ENCODE peak calls at places on chromosomes 5 and 9, in four cellular contexts. G is K562, T is HepG2, L is GM12878. C is an unnamed sample.

GRCh38 chr9:2621678-2622360 is at the start of gene VLDLR:
- DNase-seq in T (no peak), L (no peak), G (peak), C (peak)

GRCh38 chr5:81006955-81007636 is 46.9 kb downstream of the RASGRF2 start:
- DNase-seq in G (no peak), T (no peak), L (no peak), C (no peak)

GRCh38 chr9:37574241-37574721 is 1.9 kb downstream of the FBXO10 start:
- DNase-seq in T (no peak), G (no peak), L (no peak), C (peak)

GRCh38 chr9:686381-686813 is 155.1 kb upstream of the DMRT1 start:
- DNase-seq in G (no peak), L (no peak), T (no peak), C (no peak)

GRCh38 chr9:130120832-130121231 is 51.4 kb upstream of the NCS1 start:
- DNase-seq in G (no peak), T (no peak), L (no peak), C (no peak)

GRCh38 chr5:84825616-84826015 is 440.9 kb upstream of the EDIL3 start:
- DNase-seq in G (no peak), L (no peak), T (no peak), C (no peak)

GRCh38 chr5:81768960-81769452 is 18.1 kb upstream of the SSBP2 start:
- DNase-seq in G (no peak), L (no peak), T (peak), C (no peak)

GRCh38 chr5:74016373-74016772 is 390.4 kb downstream of the ARHGEF28 start:
- DNase-seq in G (peak), L (no peak), T (peak), C (peak)

GRCh38 chr9:81653240-81653639 is 36.1 kb downstream of the TLE1 start:
- DNase-seq in G (no peak), T (no peak), L (no peak), C (no peak)

GRCh38 chr5:132019857-132020555 is 8.5 kb upstream of the ACSL6 start:
- DNase-seq in T (no peak), G (no peak), L (peak), C (no peak)

GRCh38 chr5:116650544-116650943 is 75.9 kb upstream of the SEMA6A start:
- DNase-seq in T (no peak), L (no peak), G (no peak), C (no peak)

GRCh38 chr5:39933061-39933460 is 508.3 kb upstream of the DAB2 start:
- DNase-seq in G (no peak), L (no peak), T (no peak), C (no peak)

GRCh38 chr9:42852133-42852532 is 668.7 kb downstream of the SPATA31A6 start:
- DNase-seq in G (no peak), L (no peak), T (peak), C (no peak)

GRCh38 chr9:85040141-85040540 is 370.6 kb downstream of the NTRK2 start:
- DNase-seq in L (no peak), T (no peak), G (no peak), C (no peak)
- TF ChIP-seq TARDBP in L (no peak), T (no peak), G (no peak), C (no peak)

GRCh38 chr9:78236511-78236950 is 656 bp downstream of the CEP78 start:
- DNase-seq in G (no peak), T (peak), L (no peak), C (peak)

GRCh38 chr9:78235296-78235770 is 542 bp upstream of the CEP78 start:
- DNase-seq in L (no peak), G (no peak), T (no peak), C (no peak)

GRCh38 chr9:78239506-78239905 is 3.6 kb downstream of the CEP78 start:
- DNase-seq in L (no peak), T (peak), G (no peak), C (peak)

GRCh38 chr9:78235771-78236510 is at the start of gene CEP78:
- DNase-seq in T (peak), G (peak), L (peak), C (peak)

DNA sequence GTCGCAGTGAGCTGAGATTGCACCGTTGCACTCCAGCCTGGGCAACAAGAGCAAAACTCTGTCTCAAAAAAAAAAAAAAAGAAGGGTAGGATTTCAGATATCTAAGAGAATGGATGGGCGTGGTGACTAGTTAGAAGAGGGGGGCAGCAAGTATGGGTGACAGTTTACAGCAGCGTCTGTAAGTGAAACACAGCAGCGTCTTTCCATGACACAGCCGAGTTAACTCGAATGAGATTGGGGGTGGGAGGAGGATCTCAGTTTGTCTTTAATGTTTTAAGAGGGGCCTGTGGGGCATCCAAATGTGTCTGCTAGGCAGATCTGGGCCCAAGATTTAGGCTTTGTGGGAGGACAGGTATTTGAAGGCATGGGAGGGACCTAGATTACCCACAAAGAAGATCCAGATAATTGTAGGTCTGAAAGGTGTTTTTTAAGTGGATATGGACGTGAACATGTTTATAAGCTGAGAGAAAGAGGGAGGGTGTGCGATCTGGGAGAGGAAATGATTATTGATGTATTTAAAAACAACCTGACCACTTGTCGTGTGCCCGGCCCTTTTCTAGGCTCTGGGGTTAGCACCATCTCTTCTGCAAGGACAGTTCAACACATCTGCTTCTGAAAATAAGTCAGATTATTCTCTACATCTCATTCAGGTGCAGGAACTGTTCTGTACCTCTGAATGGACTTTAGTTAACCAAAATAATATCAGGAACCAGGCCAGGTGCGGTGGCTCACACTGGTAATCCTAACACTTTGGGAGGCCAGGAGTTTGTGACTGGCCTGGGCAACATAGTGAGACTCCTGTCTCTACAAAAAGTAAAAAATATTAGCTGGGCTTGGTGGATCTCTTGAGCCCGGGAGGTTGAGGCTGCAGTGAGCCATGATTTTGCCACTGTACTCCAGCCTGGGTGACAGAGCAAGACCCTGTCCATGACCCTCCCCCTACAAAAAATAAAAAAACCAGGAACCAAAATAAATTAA is 2.5 kb downstream of the CEP78 start:
- DNase-seq in L (no peak), T (no peak), G (peak), C (no peak)
- TF ChIP-seq TARDBP in L (no peak), T (no peak), G (no peak), C (no peak)

GRCh38 chr5:161720460-161720859 is 34.9 kb downstream of the GABRA6 start:
- DNase-seq in L (no peak), G (no peak), T (no peak), C (no peak)
- TF ChIP-seq TARDBP in L (no peak), G (no peak), T (no peak), C (no peak)

GRCh38 chr5:114412509-114413171 is 50.8 kb downstream of the KCNN2 start:
- DNase-seq in T (no peak), L (no peak), G (no peak), C (peak)
- TF ChIP-seq TARDBP in T (no peak), L (no peak), G (no peak), C (no peak)

DNA sequence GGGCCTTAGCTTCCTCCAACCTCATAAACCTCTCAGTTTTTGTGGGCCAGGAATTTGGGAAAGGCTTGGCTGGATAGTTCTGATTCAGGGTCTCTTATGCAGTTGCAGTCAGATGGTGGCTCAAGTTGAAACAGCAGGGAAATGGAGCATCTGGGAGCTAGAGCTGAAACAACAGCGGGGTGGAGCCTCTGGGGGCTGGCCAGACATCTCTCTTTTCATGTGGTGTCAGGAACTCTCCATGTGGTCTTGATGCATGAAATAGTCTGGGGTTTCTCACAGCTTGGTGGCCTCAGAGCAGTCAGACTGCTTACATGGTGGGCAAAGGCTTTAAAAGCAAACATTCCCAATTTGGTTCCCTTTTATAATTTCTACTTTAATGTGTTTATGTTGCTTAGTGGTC is 13.5 kb downstream of the ZNF346 start:
- DNase-seq in G (no peak), L (no peak), T (no peak), C (no peak)
- TF ChIP-seq TARDBP in G (no peak), L (no peak), T (no peak), C (no peak)

GRCh38 chr9:134344068-134344820 is 18.0 kb downstream of the RXRA start:
- DNase-seq in L (no peak), G (peak), T (no peak), C (no peak)
- TF ChIP-seq TARDBP in L (no peak), G (no peak), T (no peak), C (no peak)

GRCh38 chr9:108191065-108191464 is 664.7 kb downstream of the ACTL7B start:
- DNase-seq in G (no peak), T (no peak), L (no peak), C (no peak)
- TF ChIP-seq TARDBP in G (no peak), T (no peak), L (no peak), C (no peak)

DNA sequence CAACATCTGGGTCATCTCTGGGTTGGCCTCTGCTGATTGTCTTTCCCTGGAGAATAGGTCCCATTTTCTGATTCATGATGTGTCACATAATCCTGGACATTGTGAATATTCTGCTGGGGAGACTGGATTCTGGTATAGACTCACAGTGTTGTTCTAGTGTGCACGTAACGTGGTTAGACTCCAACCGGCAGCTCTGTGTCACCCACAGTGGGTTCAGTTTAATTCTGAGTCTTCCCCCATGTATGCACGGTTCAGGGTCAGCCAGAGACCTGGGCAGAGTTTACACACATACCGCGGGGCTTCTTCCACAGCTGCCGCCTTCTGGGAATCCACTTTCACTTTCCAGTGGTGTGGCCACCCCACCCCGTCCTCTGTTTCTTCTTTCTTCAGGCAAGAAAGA is 38.0 kb upstream of the LRRC14B start:
- DNase-seq in G (no peak), L (no peak), T (no peak), C (no peak)
- TF ChIP-seq TARDBP in G (no peak), L (no peak), T (no peak), C (no peak)

DNA sequence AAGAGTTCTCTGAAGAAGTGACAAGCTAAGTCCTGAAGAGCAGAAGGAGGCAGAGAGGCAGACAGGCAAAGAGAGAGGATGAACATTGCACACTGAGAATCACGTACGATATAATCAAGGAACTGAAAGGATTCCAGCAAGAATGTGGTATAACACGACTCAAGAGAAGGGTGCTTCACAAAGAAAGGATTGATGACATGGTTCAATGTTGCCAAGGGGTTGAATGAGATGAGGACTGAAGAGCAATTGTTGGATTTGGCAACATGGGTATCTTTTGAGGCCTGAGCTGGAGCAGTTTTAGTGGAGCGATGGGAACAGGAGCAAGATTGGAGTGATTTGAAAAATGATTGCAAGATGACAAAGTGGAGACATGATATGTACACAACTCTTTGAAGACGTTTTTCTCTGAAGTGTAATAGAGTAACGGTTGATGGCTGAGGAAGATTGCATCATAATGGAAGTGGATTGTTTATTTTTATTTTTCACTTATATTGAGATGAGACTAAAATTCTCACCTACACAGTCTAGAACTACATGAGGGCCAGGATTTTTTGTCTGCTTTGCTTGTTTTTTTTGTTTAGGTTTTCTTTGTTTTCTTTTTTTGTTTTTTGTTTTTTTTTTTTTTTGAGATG is 1049.9 kb upstream of the WWC1 start:
- DNase-seq in T (no peak), G (no peak), L (no peak), C (no peak)
- TF ChIP-seq TARDBP in T (no peak), G (no peak), L (no peak), C (no peak)

C was measured in HEK293T.